ENCODE peak calls at places on chromosomes 5 and 9, in six cellular contexts. N is kidney; T is stimulated activated CD8-positive, alpha-beta memory T cell treated with anti-CD3 and anti-CD28 coated beads, Interleukin-4, amount 100 ng/mL, for 24 hours; Y is kidney tubule cell; W is CD8-positive, alpha-beta T cell; V is AG08395. L is an unnamed sample.
A peak's percentile ranks its signal among the peaks of the same experiment; 100 is the strongest.

GRCh38 chr5:14036514-14036913 is 92.0 kb upstream of the DNAH5 start:
- DNase-seq in Y (peak; percentile 91), V (peak; percentile 35), N (no peak), T (no peak), W (no peak), L (no peak)

GRCh38 chr9:116661037-116661954 is 25.8 kb upstream of the TRIM32 start:
- DNase-seq in N (no peak), V (peak; percentile 88), W (no peak), T (no peak), Y (peak; percentile 81), L (no peak)

GRCh38 chr5:163658702-163659567 is 153.5 kb downstream of the MAT2B start:
- DNase-seq in Y (no peak), T (no peak), W (no peak), V (no peak), N (no peak), L (no peak)

GRCh38 chr5:61277190-61277589 is 54.9 kb upstream of the ZSWIM6 start:
- DNase-seq in V (peak; percentile 28), N (no peak), Y (peak; percentile 34), T (no peak), W (no peak), L (no peak)

GRCh38 chr9:111621895-111622480 is 9.1 kb upstream of the DNAJC25 start:
- DNase-seq in N (no peak), Y (no peak), V (peak; percentile 67), W (no peak), T (no peak), L (peak; percentile 47)

GRCh38 chr5:58241383-58241782 is 218.5 kb downstream of the PLK2 start:
- DNase-seq in V (no peak), Y (peak; percentile 78), N (no peak), W (no peak), T (no peak), L (no peak)

GRCh38 chr5:149831492-149831891 is 101.4 kb downstream of the PPARGC1B start:
- DNase-seq in N (no peak), T (peak; percentile 24), V (no peak), Y (peak; percentile 77), W (no peak), L (no peak)

GRCh38 chr5:132070460-132071337 is 2.9 kb upstream of the CSF2 start:
- DNase-seq in V (peak; percentile 58), W (no peak), T (no peak), Y (peak; percentile 34), N (peak; percentile 42), L (no peak)

GRCh38 chr5:173497685-173498084 is 118.8 kb downstream of the BOD1 start:
- DNase-seq in N (no peak), Y (no peak), V (no peak), W (no peak), T (no peak), L (no peak)

GRCh38 chr5:170154744-170155143 is 49.0 kb downstream of the FOXI1 start:
- DNase-seq in V (no peak), T (no peak), N (no peak), W (no peak), Y (no peak), L (no peak)

GRCh38 chr5:58046371-58046770 is 413.5 kb downstream of the PLK2 start:
- DNase-seq in V (no peak), T (no peak), N (no peak), W (no peak), Y (no peak), L (no peak)

GRCh38 chr5:54769072-54769471 is 216.3 kb downstream of the ESM1 start:
- DNase-seq in Y (no peak), W (no peak), N (no peak), V (no peak), T (no peak), L (no peak)

GRCh38 chr5:163496286-163496685 is 9.1 kb upstream of the MAT2B start:
- DNase-seq in N (no peak), V (no peak), W (no peak), Y (peak; percentile 62), T (no peak), L (no peak)

GRCh38 chr5:142686210-142686734 is 382 bp upstream of the FGF1 start:
- DNase-seq in Y (no peak), V (no peak), N (no peak), W (no peak), T (no peak), L (no peak)

GRCh38 chr9:116269250-116269649 is 115.7 kb downstream of the PAPPA start:
- DNase-seq in W (no peak), V (no peak), N (no peak), T (no peak), Y (peak; percentile 76), L (no peak)

GRCh38 chr5:1471240-1471853 is 26.1 kb upstream of the SLC6A3 start:
- DNase-seq in Y (no peak), W (no peak), N (no peak), V (no peak), T (no peak), L (no peak)

GRCh38 chr5:120748474-120748873 is 284.4 kb downstream of the PRR16 start:
- DNase-seq in Y (no peak), N (no peak), T (no peak), V (no peak), W (no peak), L (no peak)

GRCh38 chr5:115859378-115859777 is 17.6 kb downstream of the AP3S1 start:
- DNase-seq in W (no peak), V (peak; percentile 59), Y (no peak), T (no peak), N (no peak), L (no peak)

GRCh38 chr5:1724822-1725602 is 74.6 kb downstream of the MRPL36 start:
- DNase-seq in N (peak; percentile 64), Y (no peak), V (peak; percentile 24), T (no peak), W (no peak), L (no peak)

GRCh38 chr5:128403350-128403749 is 134.7 kb downstream of the FBN2 start:
- DNase-seq in W (no peak), T (no peak), V (no peak), Y (no peak), N (no peak), L (no peak)

GRCh38 chr5:93585054-93585751 is 2.2 kb downstream of the NR2F1 start:
- DNase-seq in V (no peak), N (peak; percentile 58), T (no peak), Y (peak; percentile 58), W (no peak), L (no peak)

GRCh38 chr9:36163049-36163839 is 5.9 kb upstream of the CCIN start:
- DNase-seq in N (peak; percentile 90), V (peak; percentile 10), Y (peak; percentile 89), W (no peak), T (no peak), L (no peak)

GRCh38 chr9:110638381-110638954 is 30.1 kb upstream of the MUSK start:
- DNase-seq in T (no peak), Y (peak; percentile 34), W (no peak), N (no peak), V (peak; percentile 12), L (no peak)

GRCh38 chr5:10949856-10950630 is 189.0 kb upstream of the DAP start:
- DNase-seq in Y (no peak), N (no peak), T (no peak), W (no peak), V (no peak), L (no peak)

GRCh38 chr5:150656191-150657132 is 4.6 kb upstream of the MYOZ3 start:
- DNase-seq in W (peak; percentile 72), T (peak; percentile 57), V (peak; percentile 96), N (peak; percentile 93), Y (peak; percentile 66), L (no peak)

GRCh38 chr5:50969207-50970145 is 303.0 kb downstream of the PARP8 start:
- DNase-seq in W (no peak), T (no peak), V (peak; percentile 10), Y (no peak), N (peak; percentile 58), L (no peak)

L was measured in tibial nerve.